ENCODE peak calls at places on chromosomes 6 and 20, in five cellular contexts. K is GM13977, N is brain microvascular endothelial cell, T is fibroblast of mammary gland, U is choroid plexus epithelial cell. E is an unnamed sample.

GRCh38 chr6:107600936-107601335 is 111.0 kb downstream of the SOBP start:
- DNase-seq in K (no peak), T (peak; percentile 12), U (peak; percentile 75), N (peak; percentile 54), E (peak; percentile 82)

GRCh38 chr20:32537657-32538525 is 47.2 kb downstream of the NOL4L start:
- DNase-seq in K (no peak), U (no peak), N (no peak), T (no peak), E (no peak)

GRCh38 chr6:137870744-137871247 is 3.7 kb downstream of the TNFAIP3 start:
- DNase-seq in N (no peak), K (peak; percentile 61), U (no peak), T (no peak), E (no peak)

GRCh38 chr6:153059311-153059710 is 56.8 kb upstream of the MTRF1L start:
- DNase-seq in T (peak; percentile 41), K (no peak), U (peak; percentile 8), N (no peak), E (no peak)

GRCh38 chr6:35717449-35718353 is 19.1 kb upstream of the ARMC12 start:
- DNase-seq in U (no peak), T (no peak), N (no peak), K (no peak), E (no peak)

GRCh38 chr6:7991992-7992815 is 72.0 kb downstream of the BLOC1S5 start:
- DNase-seq in T (peak; percentile 81), N (peak; percentile 91), U (peak; percentile 86), K (peak; percentile 78), E (no peak)

GRCh38 chr6:24558516-24558915 is 63.7 kb downstream of the ALDH5A1 start:
- DNase-seq in K (no peak), T (no peak), N (no peak), U (no peak), E (no peak)

GRCh38 chr20:2873747-2874041 is 413 bp downstream of the PTPRA start:
- DNase-seq in U (peak; percentile 17), N (no peak), K (peak; percentile 73), T (peak; percentile 32), E (peak; percentile 52)

GRCh38 chr20:4038676-4039075 is 23.3 kb upstream of the RNF24 start:
- DNase-seq in T (no peak), U (no peak), K (no peak), N (no peak), E (no peak)

GRCh38 chr6:148869589-148869988 is 122.8 kb downstream of the UST start:
- DNase-seq in U (peak; percentile 74), N (peak; percentile 81), K (no peak), T (peak; percentile 99), E (no peak)

GRCh38 chr6:1586861-1587450 is 22.8 kb upstream of the FOXC1 start:
- DNase-seq in T (no peak), U (no peak), K (no peak), N (no peak), E (no peak)

GRCh38 chr6:4707011-4707410 is 69.2 kb upstream of the CDYL start:
- DNase-seq in N (no peak), T (no peak), K (no peak), U (no peak), E (no peak)

GRCh38 chr20:32635764-32636163 is 38.0 kb downstream of the C20orf203 start:
- DNase-seq in U (peak; percentile 56), N (peak; percentile 21), K (no peak), T (peak; percentile 44), E (no peak)

GRCh38 chr6:68572525-68572924 is 62.6 kb upstream of the ADGRB3 start:
- DNase-seq in N (peak; percentile 5), K (peak; percentile 41), T (peak; percentile 12), U (peak; percentile 43), E (no peak)

GRCh38 chr6:149864578-149865535 is 698 bp upstream of the LRP11 start:
- DNase-seq in N (peak; percentile 79), K (peak; percentile 71), T (peak; percentile 81), U (peak; percentile 89), E (peak; percentile 62)

GRCh38 chr6:45606831-45607400 is 229.2 kb upstream of the SUPT3H start:
- DNase-seq in T (no peak), K (no peak), N (no peak), U (no peak), E (no peak)

GRCh38 chr6:45607818-45608217 is 230.1 kb upstream of the SUPT3H start:
- DNase-seq in N (no peak), T (peak; percentile 86), K (no peak), U (peak; percentile 13), E (no peak)

GRCh38 chr6:45609141-45609638 is 231.5 kb upstream of the SUPT3H start:
- DNase-seq in N (peak; percentile 92), K (no peak), T (peak; percentile 100), U (peak; percentile 99), E (no peak)

GRCh38 chr6:45610374-45610773 is 232.6 kb upstream of the SUPT3H start:
- DNase-seq in T (no peak), K (no peak), U (no peak), N (no peak), E (no peak)

GRCh38 chr6:45608252-45608911 is 230.6 kb upstream of the SUPT3H start:
- DNase-seq in U (peak; percentile 58), K (no peak), T (peak; percentile 69), N (no peak), E (no peak)
- TF ChIP-seq CTCF in U (no peak), K (no peak), T (no peak), N (peak; percentile 4), E (no peak)

GRCh38 chr6:32086661-32087573 is 22.2 kb downstream of the TNXB start:
- DNase-seq in K (peak; percentile 77), U (peak; percentile 61), T (peak; percentile 92), N (peak; percentile 68), E (peak; percentile 49)
- TF ChIP-seq CTCF in K (no peak), U (no peak), T (no peak), N (no peak), E (no peak)

GRCh38 chr6:43428874-43429273 is 1.5 kb downstream of the ABCC10 start:
- DNase-seq in T (peak; percentile 19), U (no peak), N (no peak), K (no peak), E (no peak)

GRCh38 chr6:43426928-43427405 is 374 bp upstream of the ABCC10 start:
- DNase-seq in K (no peak), U (no peak), N (no peak), T (no peak), E (no peak)

GRCh38 chr6:43432009-43432945 is 4.9 kb downstream of the ABCC10 start:
- DNase-seq in K (no peak), U (no peak), N (no peak), T (no peak), E (no peak)

GRCh38 chr6:43428112-43428570 is 800 bp downstream of the ABCC10 start:
- DNase-seq in U (peak; percentile 25), K (no peak), N (no peak), T (no peak), E (no peak)

GRCh38 chr6:43427406-43428111 is at the start of gene ABCC10:
- DNase-seq in K (peak; percentile 97), N (peak; percentile 94), U (peak; percentile 98), T (peak; percentile 98), E (peak; percentile 96)
- TF ChIP-seq CTCF in K (peak; percentile 31), N (peak; percentile 64), U (peak; percentile 63), T (peak; percentile 37), E (no peak)

DNA sequence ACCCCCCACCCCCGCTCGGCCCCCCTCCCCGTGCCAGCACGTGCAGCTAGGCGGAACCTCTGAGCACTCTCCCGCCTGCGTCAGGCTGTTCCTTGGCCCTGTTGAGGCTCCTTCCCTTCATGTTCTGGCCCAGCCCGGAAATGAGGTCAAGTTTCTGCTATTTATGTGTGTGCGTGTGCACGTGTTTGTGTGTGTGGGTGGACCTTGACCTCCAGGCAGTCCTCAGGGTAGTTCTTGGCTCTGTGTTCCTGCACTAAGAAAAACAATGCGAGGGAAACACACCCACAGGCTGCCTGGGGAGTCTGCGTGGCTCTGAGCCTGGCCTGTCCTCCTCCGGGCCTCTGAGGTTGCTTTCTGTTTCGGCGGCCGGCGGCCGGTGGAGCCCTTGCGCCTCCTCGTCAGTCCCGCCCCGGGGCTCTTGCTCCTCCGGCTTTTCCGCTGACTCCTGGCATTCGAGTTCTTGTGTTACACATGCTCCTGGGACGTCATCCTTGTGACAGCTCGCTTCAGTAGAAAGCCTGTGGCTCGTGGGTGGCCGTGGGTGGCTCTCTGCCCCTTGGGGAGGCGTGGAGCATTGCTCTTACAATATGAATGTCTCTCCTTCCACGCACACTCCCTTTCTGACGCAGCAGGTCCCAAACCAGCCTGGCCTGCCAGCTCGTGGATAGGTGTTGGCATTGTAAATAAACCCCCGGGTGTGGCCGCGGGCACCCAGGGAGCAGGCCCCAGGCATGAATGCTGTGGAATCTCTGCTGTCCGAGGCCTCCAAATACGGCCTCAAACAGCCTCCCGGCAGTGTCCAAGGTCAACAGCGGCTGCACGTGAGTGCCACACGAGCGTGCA is 10.0 kb downstream of the SLCO4A1 start:
- DNase-seq in N (peak; percentile 90), U (peak; percentile 99), K (peak; percentile 93), T (peak; percentile 99), E (peak; percentile 93)
- TF ChIP-seq CTCF in N (no peak), U (peak; percentile 26), K (no peak), T (no peak), E (no peak)

DNA sequence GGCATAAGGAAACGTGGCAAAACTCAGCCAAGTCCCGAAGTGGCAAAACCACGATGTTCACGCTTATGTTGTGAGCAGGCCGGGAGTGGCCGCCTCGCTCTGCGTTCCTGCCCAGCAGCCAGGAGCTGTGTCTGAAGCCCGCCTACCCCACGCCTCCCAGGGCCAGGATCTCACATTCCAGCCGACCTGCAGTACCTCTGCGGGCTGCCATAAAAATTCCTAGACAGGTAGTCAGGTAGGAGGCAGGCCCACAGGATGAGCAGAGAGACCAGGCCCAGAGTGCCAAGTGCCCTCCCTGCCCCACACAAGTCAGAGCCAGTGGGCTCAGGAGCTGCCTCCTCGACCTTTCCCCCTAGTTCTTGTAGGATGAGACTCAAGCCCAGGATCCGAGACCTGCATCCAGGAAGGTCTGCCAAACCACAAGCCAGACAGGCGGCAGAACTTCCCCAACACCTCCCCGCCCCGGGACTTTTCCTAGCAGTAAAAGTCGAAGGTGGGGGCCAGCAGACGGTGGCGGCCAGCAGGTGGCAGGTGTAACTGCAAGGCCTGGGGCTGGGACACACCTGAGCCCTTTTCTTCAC is 16.7 kb downstream of the PMEPA1 start:
- DNase-seq in U (peak; percentile 10), N (no peak), K (no peak), T (no peak), E (peak; percentile 47)
- TF ChIP-seq CTCF in U (peak; percentile 28), N (peak; percentile 36), K (peak; percentile 29), T (no peak), E (no peak)

GRCh38 chr6:32664827-32665362 is 1.6 kb downstream of the HLA-DQB1 start:
- DNase-seq in T (no peak), N (no peak), K (no peak), U (peak; percentile 6), E (no peak)
- TF ChIP-seq CTCF in T (no peak), N (no peak), K (no peak), U (no peak), E (no peak)

GRCh38 chr20:38724603-38725457 is 544 bp downstream of the SLC32A1 start:
- DNase-seq in T (no peak), N (no peak), K (peak; percentile 60), U (no peak), E (no peak)
- TF ChIP-seq CTCF in T (no peak), N (peak; percentile 7), K (no peak), U (no peak), E (no peak)